ENCODE peak calls at places on chromosomes 16 and 17, in seven cellular contexts. One of them, this sample, is unnamed.

GRCh38 chr17:49361902-49362722 is at the start of gene ZNF652:
- DNase-seq in ACHN: peak
- DNase-seq in A172: peak
- DNase-seq in stimulated activated CD4-positive, alpha-beta T cell treated with anti-CD3 and anti-CD28 coated beads, Interleukin-1b, Interleukin-23, amount 100 ng/mL, for 24 hours: peak
- DNase-seq in NCI-H774: peak
- DNase-seq in activated CD4-positive, alpha-beta T cell treated with anti-CD3 and anti-CD28 coated beads for 24 hours: peak
- DNase-seq in NCI-H1694: peak
- DNase-seq in this sample: peak

GRCh38 chr17:33521784-33522183 is 228.7 kb upstream of the ASIC2 start:
- DNase-seq in NCI-H1694: no peak
- DNase-seq in activated CD4-positive, alpha-beta T cell treated with anti-CD3 and anti-CD28 coated beads for 24 hours: no peak
- DNase-seq in ACHN: peak
- DNase-seq in NCI-H774: no peak
- DNase-seq in stimulated activated CD4-positive, alpha-beta T cell treated with anti-CD3 and anti-CD28 coated beads, Interleukin-1b, Interleukin-23, amount 100 ng/mL, for 24 hours: no peak
- DNase-seq in A172: no peak
- DNase-seq in this sample: no peak

GRCh38 chr16:50627419-50627818 is 53.7 kb downstream of the SNX20 start:
- DNase-seq in A172: no peak
- DNase-seq in stimulated activated CD4-positive, alpha-beta T cell treated with anti-CD3 and anti-CD28 coated beads, Interleukin-1b, Interleukin-23, amount 100 ng/mL, for 24 hours: no peak
- DNase-seq in NCI-H774: no peak
- DNase-seq in ACHN: peak
- DNase-seq in NCI-H1694: peak
- DNase-seq in activated CD4-positive, alpha-beta T cell treated with anti-CD3 and anti-CD28 coated beads for 24 hours: peak
- DNase-seq in this sample: no peak

GRCh38 chr16:12719972-12720371 is 83.7 kb downstream of the CPPED1 start:
- DNase-seq in A172: no peak
- DNase-seq in activated CD4-positive, alpha-beta T cell treated with anti-CD3 and anti-CD28 coated beads for 24 hours: no peak
- DNase-seq in NCI-H1694: no peak
- DNase-seq in stimulated activated CD4-positive, alpha-beta T cell treated with anti-CD3 and anti-CD28 coated beads, Interleukin-1b, Interleukin-23, amount 100 ng/mL, for 24 hours: no peak
- DNase-seq in ACHN: no peak
- DNase-seq in NCI-H774: no peak
- DNase-seq in this sample: no peak

GRCh38 chr17:27319536-27320221 is 25.8 kb downstream of the WSB1 start:
- DNase-seq in NCI-H1694: peak
- DNase-seq in activated CD4-positive, alpha-beta T cell treated with anti-CD3 and anti-CD28 coated beads for 24 hours: no peak
- DNase-seq in NCI-H774: peak
- DNase-seq in stimulated activated CD4-positive, alpha-beta T cell treated with anti-CD3 and anti-CD28 coated beads, Interleukin-1b, Interleukin-23, amount 100 ng/mL, for 24 hours: no peak
- DNase-seq in A172: peak
- DNase-seq in ACHN: no peak
- DNase-seq in this sample: no peak

GRCh38 chr16:88469615-88470395 is 16.7 kb downstream of the ZFPM1 start:
- DNase-seq in A172: no peak
- DNase-seq in ACHN: no peak
- DNase-seq in NCI-H774: no peak
- DNase-seq in stimulated activated CD4-positive, alpha-beta T cell treated with anti-CD3 and anti-CD28 coated beads, Interleukin-1b, Interleukin-23, amount 100 ng/mL, for 24 hours: no peak
- DNase-seq in activated CD4-positive, alpha-beta T cell treated with anti-CD3 and anti-CD28 coated beads for 24 hours: no peak
- DNase-seq in NCI-H1694: no peak
- DNase-seq in this sample: no peak

GRCh38 chr16:54203384-54203783 is 83.2 kb downstream of the IRX3 start:
- DNase-seq in ACHN: no peak
- DNase-seq in NCI-H1694: no peak
- DNase-seq in stimulated activated CD4-positive, alpha-beta T cell treated with anti-CD3 and anti-CD28 coated beads, Interleukin-1b, Interleukin-23, amount 100 ng/mL, for 24 hours: no peak
- DNase-seq in A172: no peak
- DNase-seq in NCI-H774: no peak
- DNase-seq in activated CD4-positive, alpha-beta T cell treated with anti-CD3 and anti-CD28 coated beads for 24 hours: no peak
- DNase-seq in this sample: no peak

GRCh38 chr17:48612854-48613691 is 2.0 kb downstream of the HOXB8 start:
- DNase-seq in stimulated activated CD4-positive, alpha-beta T cell treated with anti-CD3 and anti-CD28 coated beads, Interleukin-1b, Interleukin-23, amount 100 ng/mL, for 24 hours: no peak
- DNase-seq in NCI-H774: peak
- DNase-seq in activated CD4-positive, alpha-beta T cell treated with anti-CD3 and anti-CD28 coated beads for 24 hours: no peak
- DNase-seq in A172: peak
- DNase-seq in NCI-H1694: peak
- DNase-seq in ACHN: peak
- DNase-seq in this sample: no peak

GRCh38 chr16:75458029-75458428 is 6.5 kb downstream of the TMEM170A start:
- DNase-seq in NCI-H1694: no peak
- DNase-seq in NCI-H774: no peak
- DNase-seq in A172: no peak
- DNase-seq in stimulated activated CD4-positive, alpha-beta T cell treated with anti-CD3 and anti-CD28 coated beads, Interleukin-1b, Interleukin-23, amount 100 ng/mL, for 24 hours: no peak
- DNase-seq in activated CD4-positive, alpha-beta T cell treated with anti-CD3 and anti-CD28 coated beads for 24 hours: no peak
- DNase-seq in ACHN: no peak
- DNase-seq in this sample: no peak

GRCh38 chr17:27818311-27819170 is 18.2 kb upstream of the NOS2 start:
- DNase-seq in stimulated activated CD4-positive, alpha-beta T cell treated with anti-CD3 and anti-CD28 coated beads, Interleukin-1b, Interleukin-23, amount 100 ng/mL, for 24 hours: no peak
- DNase-seq in NCI-H774: no peak
- DNase-seq in activated CD4-positive, alpha-beta T cell treated with anti-CD3 and anti-CD28 coated beads for 24 hours: no peak
- DNase-seq in ACHN: no peak
- DNase-seq in A172: no peak
- DNase-seq in NCI-H1694: no peak
- DNase-seq in this sample: no peak

This sample was measured in activated naive CD8-positive, alpha-beta T cell treated with anti-CD3 and anti-CD28 coated beads, Interleukin-2, amount 50 U/mL, for 16 hours.